ENCODE peak calls at places on chromosome 5, in nine cellular contexts. One of them, this sample, is unnamed.
A peak's percentile ranks its signal among the peaks of the same experiment; 100 is the strongest.

GRCh38 chr5:168728812-168729211 is 149.6 kb upstream of the PANK3 start:
- DNase-seq in GM23248: no peak
- DNase-seq in suprapubic skin: no peak
- DNase-seq in A673: no peak
- DNase-seq in neuronal stem cell: no peak
- DNase-seq in vagina: no peak
- DNase-seq in tibial artery: no peak
- DNase-seq in upper lobe of left lung: no peak
- DNase-seq in uterus: no peak
- DNase-seq in this sample: no peak

GRCh38 chr5:103674739-103675138 is 112.2 kb upstream of the NUDT12 start:
- DNase-seq in uterus: no peak
- DNase-seq in upper lobe of left lung: no peak
- DNase-seq in suprapubic skin: no peak
- DNase-seq in tibial artery: no peak
- DNase-seq in A673: no peak
- DNase-seq in vagina: no peak
- DNase-seq in GM23248: peak; percentile 8
- DNase-seq in neuronal stem cell: no peak
- DNase-seq in this sample: no peak

GRCh38 chr5:112906637-112907036 is 15.4 kb downstream of the REEP5 start:
- DNase-seq in tibial artery: no peak
- DNase-seq in uterus: no peak
- DNase-seq in neuronal stem cell: no peak
- DNase-seq in suprapubic skin: no peak
- DNase-seq in GM23248: no peak
- DNase-seq in upper lobe of left lung: no peak
- DNase-seq in A673: no peak
- DNase-seq in vagina: no peak
- DNase-seq in this sample: no peak

GRCh38 chr5:151298063-151298462 is 5.5 kb downstream of the SLC36A3 start:
- DNase-seq in suprapubic skin: no peak
- DNase-seq in vagina: no peak
- DNase-seq in uterus: no peak
- DNase-seq in neuronal stem cell: no peak
- DNase-seq in tibial artery: no peak
- DNase-seq in A673: peak; percentile 61
- DNase-seq in upper lobe of left lung: peak; percentile 74
- DNase-seq in GM23248: peak; percentile 84
- DNase-seq in this sample: no peak

GRCh38 chr5:133696782-133697507 is 84.6 kb upstream of the FSTL4 start:
- DNase-seq in A673: no peak
- DNase-seq in GM23248: no peak
- DNase-seq in upper lobe of left lung: peak; percentile 15
- DNase-seq in suprapubic skin: peak; percentile 34
- DNase-seq in uterus: no peak
- DNase-seq in tibial artery: peak; percentile 42
- DNase-seq in vagina: peak; percentile 72
- DNase-seq in neuronal stem cell: no peak
- DNase-seq in this sample: no peak

GRCh38 chr5:177023247-177023703 is 779 bp downstream of the ZNF346 start:
- DNase-seq in suprapubic skin: no peak
- DNase-seq in vagina: no peak
- DNase-seq in upper lobe of left lung: no peak
- DNase-seq in GM23248: peak; percentile 53
- DNase-seq in tibial artery: no peak
- DNase-seq in neuronal stem cell: peak; percentile 20
- DNase-seq in A673: peak; percentile 24
- DNase-seq in uterus: no peak
- DNase-seq in this sample: no peak

GRCh38 chr5:149834246-149834855 is 104.2 kb downstream of the PPARGC1B start:
- DNase-seq in A673: peak; percentile 88
- DNase-seq in vagina: no peak
- DNase-seq in tibial artery: no peak
- DNase-seq in suprapubic skin: no peak
- DNase-seq in upper lobe of left lung: peak; percentile 38
- DNase-seq in uterus: peak; percentile 55
- DNase-seq in neuronal stem cell: peak; percentile 65
- DNase-seq in GM23248: peak; percentile 85
- DNase-seq in this sample: peak; percentile 29

GRCh38 chr5:15026944-15027343 is 155.4 kb upstream of the ANKH start:
- DNase-seq in neuronal stem cell: no peak
- DNase-seq in upper lobe of left lung: no peak
- DNase-seq in uterus: no peak
- DNase-seq in tibial artery: no peak
- DNase-seq in GM23248: no peak
- DNase-seq in vagina: no peak
- DNase-seq in suprapubic skin: no peak
- DNase-seq in A673: no peak
- DNase-seq in this sample: no peak

DNA sequence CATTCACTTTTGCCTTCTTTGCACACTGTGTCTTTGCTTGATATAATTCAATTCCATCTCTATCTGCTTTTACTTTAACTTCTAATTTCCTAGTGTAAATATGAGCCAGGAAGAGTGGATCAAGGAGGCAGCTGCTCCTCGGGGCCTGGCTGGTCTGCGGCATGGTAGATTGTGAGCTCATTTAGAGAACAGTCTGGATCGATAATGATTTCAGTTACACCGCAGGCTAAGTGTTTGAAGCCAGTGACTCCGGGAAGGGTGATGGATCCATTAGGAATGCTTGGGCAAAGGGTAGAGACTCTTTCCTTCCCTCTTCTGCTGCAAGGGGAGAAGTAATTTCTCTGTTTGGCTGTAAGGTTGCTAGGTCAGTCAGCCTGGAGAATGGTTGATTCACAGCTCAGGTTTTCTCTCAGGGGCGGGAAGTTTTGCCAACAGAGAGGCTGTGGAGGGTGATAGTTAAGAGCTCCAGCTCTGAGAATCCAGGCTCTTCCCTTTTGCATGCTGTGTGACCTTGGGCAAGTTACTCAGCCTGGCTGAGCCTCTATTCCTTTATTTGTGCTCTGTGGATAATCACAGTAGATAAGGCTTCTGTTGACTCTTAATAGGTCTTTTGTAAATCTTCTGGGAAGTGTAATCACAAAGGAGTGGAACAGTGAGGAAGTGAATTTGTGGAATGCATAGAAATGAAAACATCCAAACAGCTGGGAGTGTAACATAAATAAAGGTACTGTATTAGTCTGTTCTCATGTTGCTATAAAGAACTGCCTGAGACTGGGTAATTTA is 99.1 kb downstream of the PTTG1 start:
- DNase-seq in tibial artery: no peak
- DNase-seq in GM23248: no peak
- DNase-seq in A673: no peak
- DNase-seq in neuronal stem cell: no peak
- DNase-seq in suprapubic skin: no peak
- DNase-seq in uterus: no peak
- DNase-seq in vagina: no peak
- DNase-seq in upper lobe of left lung: no peak
- DNase-seq in this sample: no peak
- H3K9me3 ChIP-seq in tibial artery: no peaks in the 10 kb centered on the region
- H3K9me3 ChIP-seq in GM23248: no peaks in the 10 kb centered on the region
- H3K9me3 ChIP-seq in A673: no peaks in the 10 kb centered on the region
- H3K9me3 ChIP-seq in neuronal stem cell: no peaks in the 10 kb centered on the region
- H3K9me3 ChIP-seq in suprapubic skin: no peaks in the 10 kb centered on the region
- H3K9me3 ChIP-seq in uterus: no peaks in the 10 kb centered on the region
- H3K9me3 ChIP-seq in vagina: no peaks in the 10 kb centered on the region
- H3K9me3 ChIP-seq in upper lobe of left lung: no peaks in the 10 kb centered on the region
- H3K9me3 ChIP-seq in this sample: no peaks in the 10 kb centered on the region

GRCh38 chr5:8473827-8474568 is 605.0 kb downstream of the MTRR start:
- DNase-seq in suprapubic skin: no peak
- DNase-seq in vagina: no peak
- DNase-seq in GM23248: no peak
- DNase-seq in A673: no peak
- DNase-seq in upper lobe of left lung: no peak
- DNase-seq in uterus: no peak
- DNase-seq in tibial artery: no peak
- DNase-seq in neuronal stem cell: no peak
- DNase-seq in this sample: no peak
- H3K9me3 ChIP-seq in suprapubic skin: no peaks in the 10 kb centered on the region
- H3K9me3 ChIP-seq in vagina: no peaks in the 10 kb centered on the region
- H3K9me3 ChIP-seq in GM23248: no peaks in the 10 kb centered on the region
- H3K9me3 ChIP-seq in A673: peaks cover 56% of the 10 kb centered on the region
- H3K9me3 ChIP-seq in upper lobe of left lung: peaks cover 5% of the 10 kb centered on the region
- H3K9me3 ChIP-seq in uterus: no peaks in the 10 kb centered on the region
- H3K9me3 ChIP-seq in tibial artery: no peaks in the 10 kb centered on the region
- H3K9me3 ChIP-seq in neuronal stem cell: peaks cover 9% of the 10 kb centered on the region
- H3K9me3 ChIP-seq in this sample: no peaks in the 10 kb centered on the region

DNA sequence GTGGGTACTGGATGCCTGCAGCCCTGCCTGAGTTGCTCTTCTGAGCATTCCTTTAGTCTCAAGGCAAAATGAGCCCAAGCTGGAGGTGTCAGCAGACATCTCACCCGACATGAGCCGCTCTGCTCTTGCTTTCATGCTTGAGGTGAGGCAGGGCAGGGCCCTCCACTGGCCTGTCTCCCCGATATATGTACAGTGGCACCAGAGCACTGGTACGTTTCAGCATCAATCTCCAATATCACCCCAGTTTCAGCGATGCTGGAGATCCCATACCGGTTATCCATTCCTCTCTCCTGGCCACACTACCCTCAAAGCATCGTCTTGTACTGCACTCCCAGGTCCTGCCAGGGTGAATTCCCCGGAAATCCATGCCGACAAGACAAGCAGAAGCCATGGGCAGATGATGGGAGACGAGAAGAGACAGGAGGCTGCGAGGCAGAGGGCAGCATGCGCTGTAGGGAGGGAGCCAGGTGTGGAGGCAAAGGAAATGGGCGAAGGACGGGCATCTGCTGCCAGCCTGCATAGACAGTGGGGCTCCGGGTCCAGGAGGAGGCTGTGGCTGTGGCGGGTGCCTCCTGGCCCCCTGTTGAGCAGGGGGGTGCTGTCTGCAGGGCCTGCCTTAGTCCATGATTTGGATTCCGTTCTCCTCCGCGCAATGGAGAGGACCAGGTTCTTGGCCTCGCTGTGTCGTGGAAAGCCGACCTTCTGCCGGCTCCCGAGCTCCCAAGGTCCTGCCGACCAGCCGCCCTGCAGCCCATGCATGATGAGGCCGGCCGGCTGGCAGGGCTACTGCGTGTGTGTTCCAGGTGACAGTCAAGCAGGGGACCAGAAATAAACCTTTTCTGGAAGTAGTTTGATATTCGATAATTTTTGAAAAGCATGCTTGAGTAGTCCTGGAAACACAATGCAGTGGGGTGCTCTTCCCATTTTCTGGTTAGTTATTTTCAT is 152.2 kb upstream of the IRX2 start:
- DNase-seq in suprapubic skin: peak; percentile 21
- DNase-seq in neuronal stem cell: no peak
- DNase-seq in GM23248: no peak
- DNase-seq in upper lobe of left lung: no peak
- DNase-seq in tibial artery: peak; percentile 38
- DNase-seq in A673: no peak
- DNase-seq in uterus: no peak
- DNase-seq in vagina: no peak
- DNase-seq in this sample: no peak
- H3K9me3 ChIP-seq in suprapubic skin: no peaks in the 10 kb centered on the region
- H3K9me3 ChIP-seq in neuronal stem cell: no peaks in the 10 kb centered on the region
- H3K9me3 ChIP-seq in GM23248: no peaks in the 10 kb centered on the region
- H3K9me3 ChIP-seq in upper lobe of left lung: no peaks in the 10 kb centered on the region
- H3K9me3 ChIP-seq in tibial artery: no peaks in the 10 kb centered on the region
- H3K9me3 ChIP-seq in A673: peaks cover 44% of the 10 kb centered on the region
- H3K9me3 ChIP-seq in uterus: no peaks in the 10 kb centered on the region
- H3K9me3 ChIP-seq in vagina: no peaks in the 10 kb centered on the region
- H3K9me3 ChIP-seq in this sample: no peaks in the 10 kb centered on the region

GRCh38 chr5:63794296-63794695 is 167.9 kb downstream of the HTR1A start:
- DNase-seq in tibial artery: no peak
- DNase-seq in upper lobe of left lung: no peak
- DNase-seq in A673: no peak
- DNase-seq in suprapubic skin: no peak
- DNase-seq in uterus: no peak
- DNase-seq in GM23248: no peak
- DNase-seq in neuronal stem cell: no peak
- DNase-seq in vagina: no peak
- DNase-seq in this sample: no peak
- H3K9me3 ChIP-seq in tibial artery: no peaks in the 10 kb centered on the region
- H3K9me3 ChIP-seq in upper lobe of left lung: no peaks in the 10 kb centered on the region
- H3K9me3 ChIP-seq in A673: no peaks in the 10 kb centered on the region
- H3K9me3 ChIP-seq in suprapubic skin: peaks cover 5% of the 10 kb centered on the region
- H3K9me3 ChIP-seq in uterus: no peaks in the 10 kb centered on the region
- H3K9me3 ChIP-seq in GM23248: no peaks in the 10 kb centered on the region
- H3K9me3 ChIP-seq in neuronal stem cell: peaks cover 2% of the 10 kb centered on the region
- H3K9me3 ChIP-seq in vagina: no peaks in the 10 kb centered on the region
- H3K9me3 ChIP-seq in this sample: peaks cover 3% of the 10 kb centered on the region

GRCh38 chr5:141298376-141298775 is 5.5 kb downstream of the SLC25A2 start:
- DNase-seq in A673: no peak
- DNase-seq in upper lobe of left lung: no peak
- DNase-seq in uterus: no peak
- DNase-seq in tibial artery: no peak
- DNase-seq in GM23248: no peak
- DNase-seq in neuronal stem cell: no peak
- DNase-seq in vagina: no peak
- DNase-seq in suprapubic skin: no peak
- DNase-seq in this sample: no peak
- H3K9me3 ChIP-seq in A673: no peaks in the 10 kb centered on the region
- H3K9me3 ChIP-seq in upper lobe of left lung: peaks cover 83% of the 10 kb centered on the region
- H3K9me3 ChIP-seq in uterus: no peaks in the 10 kb centered on the region
- H3K9me3 ChIP-seq in tibial artery: peaks cover 91% of the 10 kb centered on the region
- H3K9me3 ChIP-seq in GM23248: no peaks in the 10 kb centered on the region
- H3K9me3 ChIP-seq in neuronal stem cell: peaks cover 6% of the 10 kb centered on the region
- H3K9me3 ChIP-seq in vagina: peaks cover 50% of the 10 kb centered on the region
- H3K9me3 ChIP-seq in suprapubic skin: peaks cover 84% of the 10 kb centered on the region
- H3K9me3 ChIP-seq in this sample: peaks cover 15% of the 10 kb centered on the region

GRCh38 chr5:178983728-178984127 is 11.4 kb downstream of the GRM6 start:
- DNase-seq in tibial artery: no peak
- DNase-seq in uterus: no peak
- DNase-seq in upper lobe of left lung: no peak
- DNase-seq in neuronal stem cell: no peak
- DNase-seq in A673: no peak
- DNase-seq in GM23248: no peak
- DNase-seq in suprapubic skin: no peak
- DNase-seq in vagina: no peak
- DNase-seq in this sample: no peak
- H3K9me3 ChIP-seq in tibial artery: peaks cover 90% of the 10 kb centered on the region
- H3K9me3 ChIP-seq in uterus: no peaks in the 10 kb centered on the region
- H3K9me3 ChIP-seq in upper lobe of left lung: peaks cover 86% of the 10 kb centered on the region
- H3K9me3 ChIP-seq in neuronal stem cell: peaks cover 62% of the 10 kb centered on the region
- H3K9me3 ChIP-seq in A673: peaks cover 4% of the 10 kb centered on the region
- H3K9me3 ChIP-seq in GM23248: peaks cover 4% of the 10 kb centered on the region
- H3K9me3 ChIP-seq in suprapubic skin: peaks cover 32% of the 10 kb centered on the region
- H3K9me3 ChIP-seq in vagina: peaks cover 38% of the 10 kb centered on the region
- H3K9me3 ChIP-seq in this sample: no peaks in the 10 kb centered on the region

GRCh38 chr5:36013182-36013581 is 22.0 kb upstream of the UGT3A1 start:
- DNase-seq in upper lobe of left lung: no peak
- DNase-seq in suprapubic skin: no peak
- DNase-seq in vagina: no peak
- DNase-seq in tibial artery: no peak
- DNase-seq in GM23248: no peak
- DNase-seq in neuronal stem cell: no peak
- DNase-seq in A673: no peak
- DNase-seq in uterus: no peak
- DNase-seq in this sample: no peak
- H3K9me3 ChIP-seq in upper lobe of left lung: peaks cover 19% of the 10 kb centered on the region
- H3K9me3 ChIP-seq in suprapubic skin: peaks cover 8% of the 10 kb centered on the region
- H3K9me3 ChIP-seq in vagina: peaks cover 9% of the 10 kb centered on the region
- H3K9me3 ChIP-seq in tibial artery: peaks cover 17% of the 10 kb centered on the region
- H3K9me3 ChIP-seq in GM23248: no peaks in the 10 kb centered on the region
- H3K9me3 ChIP-seq in neuronal stem cell: peaks cover 10% of the 10 kb centered on the region
- H3K9me3 ChIP-seq in A673: peaks cover 3% of the 10 kb centered on the region
- H3K9me3 ChIP-seq in uterus: no peaks in the 10 kb centered on the region
- H3K9me3 ChIP-seq in this sample: no peaks in the 10 kb centered on the region

This sample was measured in T-helper 17 cell.